ENCODE peak calls at places on chromosomes 4 and X, in seven cellular contexts. A, B, I, V, H, Z and P are unnamed samples.

GRCh38 chrX:34578237-34578636 is 78.8 kb downstream of the TMEM47 start:
- DNase-seq in A (no peak), B (no peak), I (no peak), V (no peak), H (no peak), Z (no peak), P (no peak)

GRCh38 chr4:114264877-114265291 is 285.4 kb upstream of the ARSJ start:
- DNase-seq in A (no peak), B (no peak), I (no peak), V (no peak), H (no peak), Z (no peak), P (no peak)

GRCh38 chr4:102625232-102625930 is 124.2 kb downstream of the NFKB1 start:
- DNase-seq in A (no peak), B (no peak), I (peak; percentile 33), V (no peak), H (peak; percentile 81), Z (no peak), P (no peak)

GRCh38 chr4:100872811-100873210 is 355.0 kb upstream of the EMCN start:
- DNase-seq in A (no peak), B (no peak), I (no peak), V (no peak), H (no peak), Z (no peak), P (no peak)

GRCh38 chr4:83772680-83773079 is 236.8 kb downstream of the GPAT3 start:
- DNase-seq in A (no peak), B (no peak), I (no peak), V (no peak), H (no peak), Z (no peak), P (no peak)

GRCh38 chr4:167452922-167453321 is 218.6 kb upstream of the SPOCK3 start:
- DNase-seq in A (no peak), B (no peak), I (no peak), V (no peak), H (no peak), Z (no peak), P (no peak)

GRCh38 chrX:143854006-143854405 is 29.9 kb upstream of the UBE2NL start:
- DNase-seq in A (no peak), B (no peak), I (no peak), V (no peak), H (no peak), Z (no peak), P (no peak)

GRCh38 chrX:39479856-39480255 is 617.9 kb downstream of the BCOR start:
- DNase-seq in A (no peak), B (no peak), I (no peak), V (no peak), H (no peak), Z (no peak), P (no peak)

GRCh38 chrX:71181558-71181909 is 36.9 kb downstream of the NLGN3 start:
- DNase-seq in A (no peak), B (no peak), I (no peak), V (no peak), H (peak; percentile 87), Z (no peak), P (no peak)

GRCh38 chrX:134933248-134933647 is 57.5 kb upstream of the SMIM10 start:
- DNase-seq in A (no peak), B (no peak), I (no peak), V (no peak), H (no peak), Z (no peak), P (no peak)